ENCODE peak calls at places on chromosome 4, in four cellular contexts. N is HFFc6, W is AML-193, Q is WERI-Rb-1. T is an unnamed sample.
A peak's percentile ranks its signal among the peaks of the same experiment; 100 is the strongest.

GRCh38 chr4:86926428-86927086 is 8.3 kb upstream of the AFF1 start:
- DNase-seq in W (no peak), N (no peak), Q (no peak), T (peak; percentile 20)

GRCh38 chr4:77861500-77861899 is 1.1 kb upstream of the MRPL1 start:
- DNase-seq in Q (no peak), N (no peak), W (no peak), T (no peak)

GRCh38 chr4:173519130-173520101 is 10.6 kb downstream of the HAND2 start:
- DNase-seq in Q (no peak), W (no peak), N (no peak), T (no peak)

GRCh38 chr4:164700471-164700870 is 53.5 kb upstream of the SMIM31 start:
- DNase-seq in Q (peak; percentile 56), N (no peak), W (peak; percentile 7), T (no peak)

GRCh38 chr4:159229164-159229563 is 126.3 kb downstream of the RAPGEF2 start:
- DNase-seq in Q (no peak), N (peak; percentile 70), W (no peak), T (no peak)

GRCh38 chr4:8510611-8511285 is 69.4 kb upstream of the GPR78 start:
- DNase-seq in Q (no peak), N (no peak), W (no peak), T (no peak)

GRCh38 chr4:78621395-78621794 is 69.8 kb downstream of the ANXA3 start:
- DNase-seq in N (no peak), W (no peak), Q (no peak), T (no peak)

GRCh38 chr4:34932591-34932990 is 1311.7 kb downstream of the ARAP2 start:
- DNase-seq in Q (no peak), N (no peak), W (no peak), T (no peak)

GRCh38 chr4:42656986-42657792 is at the start of gene ATP8A1:
- DNase-seq in W (peak; percentile 93), N (peak; percentile 56), Q (peak; percentile 94), T (peak; percentile 65)

GRCh38 chr4:150994721-150995120 is 20.4 kb downstream of the LRBA start:
- DNase-seq in N (no peak), Q (no peak), W (no peak), T (no peak)

GRCh38 chr4:2084316-2084715 is 25.2 kb downstream of the NAT8L start:
- DNase-seq in N (no peak), W (no peak), Q (peak; percentile 4), T (no peak)

GRCh38 chr4:92381640-92382039 is 77.9 kb downstream of the GRID2 start:
- DNase-seq in N (no peak), Q (no peak), W (no peak), T (peak; percentile 66)

GRCh38 chr4:38949416-38950051 is 81.9 kb downstream of the FAM114A1 start:
- DNase-seq in W (no peak), Q (no peak), N (peak; percentile 11), T (peak; percentile 43)

GRCh38 chr4:168615294-168615693 is 118.4 kb downstream of the PALLD start:
- DNase-seq in N (peak; percentile 61), W (no peak), Q (no peak), T (peak; percentile 54)

GRCh38 chr4:10226756-10227155 is 110.2 kb upstream of the WDR1 start:
- DNase-seq in Q (no peak), W (no peak), N (peak; percentile 74), T (no peak)

GRCh38 chr4:186953601-186954260 is 230.1 kb upstream of the FAT1 start:
- DNase-seq in W (no peak), Q (no peak), N (no peak), T (no peak)

GRCh38 chr4:96052827-96053226 is 212.9 kb downstream of the PDHA2 start:
- DNase-seq in N (no peak), W (no peak), Q (no peak), T (no peak)

GRCh38 chr4:139675156-139675555 is 9.5 kb downstream of the MGST2 start:
- DNase-seq in N (no peak), Q (no peak), W (peak; percentile 88), T (no peak)

GRCh38 chr4:159283697-159284492 is 181.0 kb downstream of the RAPGEF2 start:
- DNase-seq in Q (no peak), N (peak; percentile 67), W (no peak), T (peak; percentile 56)

GRCh38 chr4:102959503-102959902 is 60.0 kb downstream of the SLC9B1 start:
- DNase-seq in W (no peak), Q (no peak), N (no peak), T (no peak)

GRCh38 chr4:681736-682451 is 7.1 kb downstream of the SLC49A3 start:
- DNase-seq in Q (no peak), W (no peak), N (no peak), T (no peak)

GRCh38 chr4:172850838-172851237 is 317.8 kb upstream of the GALNT7 start:
- DNase-seq in Q (no peak), N (peak; percentile 55), W (no peak), T (peak; percentile 61)

GRCh38 chr4:41633321-41633720 is 95.4 kb downstream of the LIMCH1 start:
- DNase-seq in W (no peak), Q (no peak), N (no peak), T (no peak)

GRCh38 chr4:128871948-128872347 is 62.4 kb downstream of the JADE1 start:
- DNase-seq in W (no peak), N (peak; percentile 98), Q (no peak), T (no peak)

GRCh38 chr4:13248621-13249298 is 235.4 kb downstream of the RAB28 start:
- DNase-seq in N (peak; percentile 38), Q (peak; percentile 10), W (no peak), T (no peak)

GRCh38 chr4:43339435-43339834 is 446.9 kb downstream of the GRXCR1 start:
- DNase-seq in Q (no peak), N (no peak), W (no peak), T (peak; percentile 73)

GRCh38 chr4:56737666-56738065 is 56.6 kb upstream of the HOPX start:
- DNase-seq in Q (no peak), W (no peak), N (no peak), T (no peak)

GRCh38 chr4:173934933-173935620 is 348.4 kb downstream of the FBXO8 start:
- DNase-seq in Q (no peak), N (no peak), W (no peak), T (no peak)

T was measured in RCC 7860.